ENCODE peak calls at places on chromosome 11, in eight cellular contexts. B is activated T-cell treated with anti-CD3 and anti-CD28 coated beads for 48 hours; T is body of pancreas; A is dorsolateral prefrontal cortex; C is lower leg skin; G is stimulated activated CD8-positive, alpha-beta memory T cell treated with anti-CD3 and anti-CD28 coated beads, Interleukin-2, amount 100 ng/mL, for 48 hours; U is cortex of kidney; S is AG09309. N is an unnamed sample.

GRCh38 chr11:125069796-125070195 is 6.7 kb downstream of the SLC37A2 start:
- DNase-seq in C (peak), U (no peak), A (no peak), S (no peak), B (no peak), G (no peak), T (no peak), N (peak)

GRCh38 chr11:83057721-83058120 is 14.0 kb downstream of the RAB30 start:
- DNase-seq in C (no peak), S (no peak), B (no peak), G (no peak), A (no peak), T (no peak), U (no peak), N (no peak)

GRCh38 chr11:46120361-46120710 is 918 bp downstream of the PHF21A start:
- DNase-seq in T (peak), G (no peak), A (no peak), U (no peak), S (no peak), C (no peak), B (peak), N (no peak)

GRCh38 chr11:128716661-128717210 is 22.9 kb downstream of the FLI1 start:
- DNase-seq in C (no peak), B (no peak), T (no peak), A (no peak), U (no peak), S (no peak), G (no peak), N (peak)

GRCh38 chr11:19666951-19667350 is 45.7 kb upstream of the NAV2 start:
- DNase-seq in S (no peak), B (no peak), U (no peak), C (no peak), T (no peak), A (peak), G (no peak), N (no peak)

GRCh38 chr11:9210922-9211320 is 54.2 kb downstream of the DENND5A start:
- DNase-seq in S (no peak), U (no peak), A (no peak), G (no peak), C (no peak), T (no peak), B (no peak), N (peak)

GRCh38 chr11:1226226-1226961 is 3.5 kb downstream of the MUC5B start:
- DNase-seq in C (peak), B (no peak), G (no peak), S (no peak), A (peak), U (no peak), T (no peak), N (no peak)

GRCh38 chr11:9250139-9250582 is 15.0 kb downstream of the DENND5A start:
- DNase-seq in C (no peak), B (peak), A (no peak), G (no peak), U (no peak), S (no peak), T (no peak), N (no peak)

GRCh38 chr11:2788751-2789140 is 89.0 kb upstream of the KCNQ1OT1 start:
- DNase-seq in B (no peak), G (no peak), T (peak), S (no peak), A (peak), C (peak), U (no peak), N (no peak)

GRCh38 chr11:11998091-11998781 is 10.2 kb downstream of the DKK3 start:
- DNase-seq in B (no peak), S (peak), U (no peak), T (no peak), A (no peak), G (no peak), C (no peak), N (peak)

GRCh38 chr11:68313574-68314202 is 1.3 kb downstream of the LRP5 start:
- DNase-seq in U (no peak), S (no peak), G (no peak), B (no peak), C (no peak), T (no peak), A (no peak), N (peak)

GRCh38 chr11:12702999-12703453 is 28.8 kb downstream of the TEAD1 start:
- DNase-seq in B (no peak), S (no peak), T (no peak), G (no peak), U (no peak), A (no peak), C (no peak), N (no peak)

GRCh38 chr11:19978668-19979518 is 181.4 kb downstream of the DBX1 start:
- DNase-seq in S (peak), T (no peak), U (no peak), G (no peak), C (no peak), A (no peak), B (no peak), N (peak)

GRCh38 chr11:70415176-70415575 is 16.8 kb downstream of the CTTN start:
- DNase-seq in A (no peak), G (no peak), U (no peak), S (no peak), C (no peak), B (no peak), T (peak), N (peak)

GRCh38 chr11:96112192-96113099 is 188.5 kb upstream of the MTMR2 start:
- DNase-seq in S (no peak), A (no peak), G (peak), T (no peak), C (no peak), B (no peak), U (no peak), N (peak)

GRCh38 chr11:46594383-46594718 is 528 bp upstream of the AMBRA1 start:
- DNase-seq in A (no peak), C (no peak), G (no peak), T (no peak), U (no peak), B (no peak), S (no peak), N (no peak)

GRCh38 chr11:128516886-128517285 is 70.5 kb downstream of the ETS1 start:
- DNase-seq in B (no peak), S (no peak), G (no peak), U (no peak), A (no peak), T (no peak), C (no peak), N (no peak)

GRCh38 chr11:126992065-126992803 is 8.3 kb downstream of the KIRREL3 start:
- DNase-seq in A (no peak), U (no peak), S (peak), C (no peak), G (no peak), T (no peak), B (no peak), N (peak)

N was measured in AG20443.